ENCODE peak calls at places on chromosome 19, in ten cellular contexts. F is sciatic nerve; N is memory B cell; P is activated CD8-positive, alpha-beta T cell treated with anti-CD3 and anti-CD28 coated beads for 36 hours; I is right cardiac atrium; H is HCT116; T is body of pancreas; V is gastroesophageal sphincter; X is Panc1; B is foreskin keratinocyte. K is an unnamed sample.

GRCh38 chr19:19746286-19747213 is 13.6 kb upstream of the ZNF14 start:
- ATAC-seq in F (no peak), N (no peak), P (no peak), I (no peak), H (no peak), T (no peak), V (no peak), X (no peak), B (no peak), K (no peak)

GRCh38 chr19:6825076-6825774 is 52.7 kb downstream of the VAV1 start:
- ATAC-seq in F (no peak), N (no peak), P (no peak), I (no peak), H (no peak), T (no peak), V (no peak), X (no peak), B (no peak), K (no peak)

GRCh38 chr19:54626757-54627156 is 3.5 kb upstream of the LILRB1 start:
- ATAC-seq in F (no peak), N (no peak), P (no peak), I (no peak), H (no peak), T (no peak), V (no peak), X (no peak), B (no peak), K (no peak)

GRCh38 chr19:13037161-13037560 is 41.9 kb downstream of the NFIX start:
- ATAC-seq in F (peak), N (no peak), P (no peak), I (peak), H (peak), T (no peak), V (peak), X (peak), B (peak), K (peak)

GRCh38 chr19:8537099-8537498 is 23.1 kb upstream of the ZNF414 start:
- ATAC-seq in F (no peak), N (no peak), P (no peak), I (no peak), H (no peak), T (no peak), V (no peak), X (no peak), B (no peak), K (no peak)

GRCh38 chr19:1705367-1705766 is 47.9 kb upstream of the ONECUT3 start:
- ATAC-seq in F (no peak), N (no peak), P (no peak), I (no peak), H (no peak), T (no peak), V (no peak), X (no peak), B (no peak), K (no peak)

GRCh38 chr19:54121259-54121658 is 5.7 kb downstream of the PRPF31 start:
- ATAC-seq in F (no peak), N (no peak), P (no peak), I (no peak), H (no peak), T (no peak), V (no peak), X (no peak), B (no peak), K (no peak)

GRCh38 chr19:41936961-41937360 is 8.7 kb upstream of the ERFL start:
- ATAC-seq in F (no peak), N (no peak), P (no peak), I (no peak), H (no peak), T (no peak), V (no peak), X (no peak), B (no peak), K (no peak)

GRCh38 chr19:46076951-46077814 is 36.4 kb upstream of the IGFL4 start:
- ATAC-seq in F (peak), N (no peak), P (peak), I (peak), H (peak), T (peak), V (no peak), X (peak), B (peak), K (no peak)

GRCh38 chr19:4870025-4870700 is 2.7 kb upstream of the PLIN3 start:
- ATAC-seq in F (no peak), N (no peak), P (peak), I (peak), H (peak), T (no peak), V (no peak), X (peak), B (peak), K (peak)

GRCh38 chr19:15404097-15404779 is 14.6 kb downstream of the AKAP8L start:
- ATAC-seq in F (peak), N (no peak), P (no peak), I (peak), H (no peak), T (no peak), V (peak), X (no peak), B (no peak), K (no peak)

GRCh38 chr19:5330307-5330720 is 10.3 kb downstream of the PTPRS start:
- ATAC-seq in F (no peak), N (peak), P (no peak), I (no peak), H (no peak), T (no peak), V (no peak), X (no peak), B (no peak), K (no peak)

GRCh38 chr19:38543286-38543806 is 74.4 kb downstream of the MAP4K1 start:
- ATAC-seq in F (no peak), N (no peak), P (no peak), I (peak), H (no peak), T (no peak), V (peak), X (no peak), B (no peak), K (no peak)

GRCh38 chr19:42410371-42410770 is 16.8 kb downstream of the LIPE start:
- ATAC-seq in F (no peak), N (no peak), P (no peak), I (no peak), H (no peak), T (no peak), V (no peak), X (no peak), B (no peak), K (no peak)

GRCh38 chr19:56087647-56088346 is 33.3 kb downstream of the ZNF787 start:
- ATAC-seq in F (no peak), N (no peak), P (no peak), I (peak), H (no peak), T (no peak), V (no peak), X (no peak), B (no peak), K (no peak)

GRCh38 chr19:35087393-35087792 is 28.2 kb upstream of the FXYD3 start:
- ATAC-seq in F (no peak), N (no peak), P (no peak), I (no peak), H (no peak), T (no peak), V (no peak), X (no peak), B (no peak), K (no peak)

GRCh38 chr19:48836089-48837017 is at the start of gene HSD17B14:
- ATAC-seq in F (peak), N (peak), P (no peak), I (peak), H (peak), T (no peak), V (peak), X (peak), B (peak), K (peak)

GRCh38 chr19:46913852-46914430 is 53.1 kb downstream of the ARHGAP35 start:
- ATAC-seq in F (peak), N (peak), P (no peak), I (no peak), H (no peak), T (no peak), V (no peak), X (no peak), B (no peak), K (no peak)

GRCh38 chr19:7482584-7483439 is 6.0 kb downstream of the PEX11G start:
- ATAC-seq in F (no peak), N (peak), P (peak), I (peak), H (peak), T (no peak), V (no peak), X (peak), B (peak), K (no peak)

GRCh38 chr19:10517361-10517759 is at the start of gene S1PR5:
- ATAC-seq in F (peak), N (no peak), P (peak), I (peak), H (peak), T (peak), V (no peak), X (peak), B (peak), K (peak)

GRCh38 chr19:31519216-31519615 is 170.0 kb upstream of the TSHZ3 start:
- ATAC-seq in F (peak), N (no peak), P (no peak), I (no peak), H (no peak), T (no peak), V (no peak), X (no peak), B (no peak), K (no peak)

GRCh38 chr19:10338940-10339339 is 484 bp downstream of the ICAM3 start:
- ATAC-seq in F (no peak), N (peak), P (peak), I (no peak), H (no peak), T (no peak), V (no peak), X (no peak), B (no peak), K (peak)

GRCh38 chr19:41159861-41160260 is 33.2 kb upstream of the CYP2S1 start:
- ATAC-seq in F (no peak), N (no peak), P (no peak), I (no peak), H (no peak), T (no peak), V (no peak), X (no peak), B (no peak), K (no peak)

GRCh38 chr19:15104003-15104402 is 3.2 kb upstream of the SYDE1 start:
- ATAC-seq in F (no peak), N (no peak), P (no peak), I (no peak), H (no peak), T (no peak), V (no peak), X (no peak), B (no peak), K (no peak)

GRCh38 chr19:15365264-15365663 is 14.3 kb downstream of the AKAP8 start:
- ATAC-seq in F (peak), N (peak), P (no peak), I (peak), H (peak), T (no peak), V (no peak), X (no peak), B (no peak), K (no peak)

GRCh38 chr19:5141278-5141925 is 172.5 kb downstream of the KDM4B start:
- ATAC-seq in F (no peak), N (no peak), P (no peak), I (no peak), H (no peak), T (no peak), V (no peak), X (no peak), B (no peak), K (no peak)

GRCh38 chr19:58387338-58388174 is 487 bp downstream of the RPS5 start:
- ATAC-seq in F (no peak), N (no peak), P (no peak), I (no peak), H (no peak), T (no peak), V (no peak), X (peak), B (no peak), K (no peak)

GRCh38 chr19:4097501-4097900 is 26.4 kb downstream of the MAP2K2 start:
- ATAC-seq in F (peak), N (no peak), P (no peak), I (peak), H (no peak), T (no peak), V (peak), X (no peak), B (no peak), K (no peak)

GRCh38 chr19:1648156-1648925 is 4.1 kb downstream of the TCF3 start:
- ATAC-seq in F (no peak), N (no peak), P (no peak), I (no peak), H (no peak), T (no peak), V (no peak), X (no peak), B (no peak), K (no peak)

GRCh38 chr19:48962029-48962848 is 2.9 kb upstream of the FTL start:
- ATAC-seq in F (no peak), N (peak), P (peak), I (peak), H (peak), T (no peak), V (no peak), X (peak), B (no peak), K (peak)

GRCh38 chr19:41932259-41933130 is 4.2 kb upstream of the ERFL start:
- ATAC-seq in F (no peak), N (no peak), P (no peak), I (no peak), H (no peak), T (no peak), V (no peak), X (no peak), B (no peak), K (no peak)

GRCh38 chr19:34475026-34475974 is 6.3 kb upstream of the WTIP start:
- ATAC-seq in F (peak), N (no peak), P (peak), I (peak), H (no peak), T (no peak), V (peak), X (no peak), B (peak), K (peak)

GRCh38 chr19:7427944-7428343 is 60.9 kb downstream of the PEX11G start:
- ATAC-seq in F (no peak), N (no peak), P (no peak), I (no peak), H (no peak), T (no peak), V (no peak), X (no peak), B (no peak), K (peak)